ENCODE peak calls at places on chromosomes 3 and 15, in four cellular contexts. One of them, this sample, is unnamed.

GRCh38 chr15:33871911-33872760 is 96.2 kb upstream of the CHRM5 start:
- DNase-seq in MM.1S: no peak
- DNase-seq in PC-3: peak; percentile 11
- DNase-seq in fibroblast of lung: no peak
- DNase-seq in this sample: no peak

GRCh38 chr3:153111056-153111455 is 51.0 kb upstream of the RAP2B start:
- DNase-seq in fibroblast of lung: no peak
- DNase-seq in MM.1S: no peak
- DNase-seq in PC-3: no peak
- DNase-seq in this sample: no peak

GRCh38 chr3:81451611-81452010 is 309.8 kb downstream of the GBE1 start:
- DNase-seq in MM.1S: no peak
- DNase-seq in PC-3: peak; percentile 94
- DNase-seq in fibroblast of lung: peak; percentile 5
- DNase-seq in this sample: no peak

GRCh38 chr15:52180196-52180835 is 10.9 kb downstream of the GNB5 start:
- DNase-seq in MM.1S: peak; percentile 62
- DNase-seq in PC-3: no peak
- DNase-seq in fibroblast of lung: no peak
- DNase-seq in this sample: no peak

GRCh38 chr15:34076785-34077184 is 24.9 kb downstream of the EMC7 start:
- DNase-seq in fibroblast of lung: no peak
- DNase-seq in PC-3: no peak
- DNase-seq in MM.1S: no peak
- DNase-seq in this sample: no peak

GRCh38 chr3:171000281-171000680 is 26.2 kb downstream of the SLC2A2 start:
- DNase-seq in PC-3: no peak
- DNase-seq in MM.1S: no peak
- DNase-seq in fibroblast of lung: no peak
- DNase-seq in this sample: no peak

GRCh38 chr3:41769106-41769505 is 192.8 kb downstream of the ULK4 start:
- DNase-seq in MM.1S: no peak
- DNase-seq in PC-3: no peak
- DNase-seq in fibroblast of lung: no peak
- DNase-seq in this sample: no peak

GRCh38 chr15:66101715-66102395 is 151.7 kb downstream of the MEGF11 start:
- DNase-seq in MM.1S: no peak
- DNase-seq in PC-3: no peak
- DNase-seq in fibroblast of lung: no peak
- DNase-seq in this sample: no peak

GRCh38 chr15:71254503-71254902 is 139.2 kb downstream of the THSD4 start:
- DNase-seq in fibroblast of lung: peak; percentile 17
- DNase-seq in PC-3: no peak
- DNase-seq in MM.1S: no peak
- DNase-seq in this sample: no peak

GRCh38 chr3:185983495-185984141 is 45.8 kb upstream of the TRA2B start:
- DNase-seq in PC-3: peak; percentile 89
- DNase-seq in MM.1S: peak; percentile 66
- DNase-seq in fibroblast of lung: peak; percentile 72
- DNase-seq in this sample: peak; percentile 87

GRCh38 chr3:94249491-94250079 is 186.7 kb downstream of the NSUN3 start:
- DNase-seq in fibroblast of lung: peak; percentile 72
- DNase-seq in MM.1S: peak; percentile 56
- DNase-seq in PC-3: peak; percentile 81
- DNase-seq in this sample: peak; percentile 80

GRCh38 chr3:178436773-178437172 is 99.5 kb upstream of the KCNMB2 start:
- DNase-seq in fibroblast of lung: peak; percentile 73
- DNase-seq in PC-3: peak; percentile 60
- DNase-seq in MM.1S: peak; percentile 85
- DNase-seq in this sample: peak; percentile 42

GRCh38 chr15:34366271-34367043 is 539 bp downstream of the LPCAT4 start:
- DNase-seq in PC-3: peak; percentile 84
- DNase-seq in fibroblast of lung: peak; percentile 48
- DNase-seq in MM.1S: peak; percentile 63
- DNase-seq in this sample: peak; percentile 85

GRCh38 chr3:151047636-151048035 is 37.8 kb upstream of the MED12L start:
- DNase-seq in fibroblast of lung: peak; percentile 21
- DNase-seq in PC-3: no peak
- DNase-seq in MM.1S: no peak
- DNase-seq in this sample: peak; percentile 14

GRCh38 chr15:66760358-66760967 is 58.4 kb downstream of the SMAD6 start:
- DNase-seq in PC-3: no peak
- DNase-seq in fibroblast of lung: no peak
- DNase-seq in MM.1S: no peak
- DNase-seq in this sample: no peak

GRCh38 chr3:63909431-63909830 is 2.8 kb downstream of the SCAANT1 start:
- DNase-seq in PC-3: no peak
- DNase-seq in MM.1S: no peak
- DNase-seq in fibroblast of lung: peak; percentile 69
- DNase-seq in this sample: no peak

GRCh38 chr3:69997486-69998307 is 1.8 kb upstream of the SAMMSON start:
- DNase-seq in fibroblast of lung: peak; percentile 75
- DNase-seq in MM.1S: no peak
- DNase-seq in PC-3: no peak
- DNase-seq in this sample: no peak

GRCh38 chr3:127324913-127325629 is 37.2 kb upstream of the PRR20G start:
- DNase-seq in MM.1S: no peak
- DNase-seq in PC-3: no peak
- DNase-seq in fibroblast of lung: no peak
- DNase-seq in this sample: no peak

GRCh38 chr3:39154323-39155021 is 1.1 kb upstream of the CSRNP1 start:
- DNase-seq in PC-3: no peak
- DNase-seq in MM.1S: no peak
- DNase-seq in fibroblast of lung: no peak
- DNase-seq in this sample: peak; percentile 80

GRCh38 chr15:61275901-61276300 is 46.8 kb upstream of the RORA start:
- DNase-seq in MM.1S: no peak
- DNase-seq in PC-3: no peak
- DNase-seq in fibroblast of lung: no peak
- DNase-seq in this sample: no peak

GRCh38 chr3:59268170-59268569 is 218.3 kb upstream of the CFAP20DC start:
- DNase-seq in PC-3: no peak
- DNase-seq in MM.1S: no peak
- DNase-seq in fibroblast of lung: no peak
- DNase-seq in this sample: no peak

GRCh38 chr3:66577804-66578203 is 77.0 kb upstream of the LRIG1 start:
- DNase-seq in MM.1S: no peak
- DNase-seq in fibroblast of lung: no peak
- DNase-seq in PC-3: no peak
- DNase-seq in this sample: no peak

GRCh38 chr15:84685304-84685703 is 27.3 kb upstream of the NMB start:
- DNase-seq in PC-3: peak; percentile 47
- DNase-seq in fibroblast of lung: peak; percentile 90
- DNase-seq in MM.1S: no peak
- DNase-seq in this sample: peak; percentile 22

GRCh38 chr15:68191555-68191954 is 13.6 kb downstream of the CALML4 start:
- DNase-seq in PC-3: no peak
- DNase-seq in fibroblast of lung: no peak
- DNase-seq in MM.1S: no peak
- DNase-seq in this sample: no peak

GRCh38 chr3:11567516-11568467 is 75.9 kb downstream of the VGLL4 start:
- DNase-seq in PC-3: peak; percentile 97
- DNase-seq in MM.1S: no peak
- DNase-seq in fibroblast of lung: peak; percentile 81
- DNase-seq in this sample: no peak

GRCh38 chr3:188860147-188860546 is 311.6 kb upstream of the TPRG1 start:
- DNase-seq in PC-3: peak; percentile 20
- DNase-seq in fibroblast of lung: peak; percentile 7
- DNase-seq in MM.1S: no peak
- DNase-seq in this sample: no peak

GRCh38 chr3:58293516-58293915 is 12.5 kb upstream of the RPP14 start:
- DNase-seq in fibroblast of lung: no peak
- DNase-seq in MM.1S: no peak
- DNase-seq in PC-3: no peak
- DNase-seq in this sample: no peak

GRCh38 chr3:122754867-122755835 is 38.5 kb downstream of the HSPBAP1 start:
- DNase-seq in MM.1S: peak; percentile 59
- DNase-seq in PC-3: peak; percentile 85
- DNase-seq in fibroblast of lung: peak; percentile 50
- DNase-seq in this sample: peak; percentile 65

DNA sequence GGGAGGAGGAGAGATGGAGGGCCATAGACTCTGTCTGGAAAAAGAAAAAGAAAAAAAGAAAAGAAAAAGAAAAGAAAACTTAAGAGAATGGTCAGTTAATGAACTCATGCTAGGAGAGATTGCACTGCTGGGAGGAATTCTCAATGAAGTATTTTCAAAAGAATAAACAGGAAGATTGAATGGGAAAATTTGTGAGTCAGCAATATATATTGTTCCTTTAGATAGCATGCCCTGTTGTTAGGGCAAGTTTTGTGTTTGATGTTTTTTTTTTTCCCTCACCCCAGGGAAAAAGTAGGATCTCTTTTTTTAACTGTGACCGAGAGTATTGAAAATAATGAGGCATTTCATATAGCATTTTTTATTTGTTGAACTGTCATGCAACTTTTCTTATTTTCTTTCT is 7.8 kb upstream of the NR1D2 start:
- DNase-seq in MM.1S: no peak
- DNase-seq in PC-3: no peak
- DNase-seq in fibroblast of lung: no peak
- DNase-seq in this sample: no peak
- TF ChIP-seq EZH2 in MM.1S: no peak
- TF ChIP-seq EZH2 in PC-3: no peak
- TF ChIP-seq EZH2 in fibroblast of lung: no peak
- TF ChIP-seq EZH2 in this sample: no peak

DNA sequence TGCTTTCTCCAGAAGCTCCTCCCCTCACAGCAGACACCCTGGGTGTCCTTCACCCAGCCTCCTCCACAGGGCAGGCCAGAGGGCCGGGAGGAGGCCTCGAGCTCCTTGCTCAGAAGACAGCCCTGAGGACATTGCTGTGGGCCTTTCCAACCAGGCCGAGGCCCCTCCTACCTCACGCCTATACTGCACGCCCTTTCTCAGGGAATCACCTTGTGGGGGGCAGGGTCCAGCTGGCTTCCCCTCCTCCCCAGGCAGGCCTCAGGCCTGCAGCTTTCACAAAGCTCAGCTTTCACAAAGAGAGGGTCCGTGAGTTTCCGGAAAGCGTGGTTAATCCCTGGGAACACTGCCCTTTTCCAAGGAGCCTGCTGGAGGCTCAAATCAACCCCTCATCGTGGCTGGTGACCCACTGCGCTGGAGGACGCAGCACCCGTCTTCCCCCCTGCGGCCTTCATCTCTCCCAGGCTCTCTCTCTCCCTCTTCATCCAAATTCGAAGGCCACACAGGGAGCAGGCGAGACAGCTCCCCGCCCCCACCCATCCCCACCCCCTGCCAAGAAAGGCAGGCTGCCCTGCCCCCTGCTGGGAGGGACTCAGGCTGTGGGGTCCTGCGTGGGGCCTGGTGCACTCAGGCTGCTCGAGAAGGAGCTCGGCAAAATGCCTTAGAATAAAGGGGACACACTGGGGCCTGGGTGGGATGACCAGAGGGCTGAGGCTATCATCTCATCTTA is 79.4 kb downstream of the OCA2 start:
- DNase-seq in PC-3: no peak
- DNase-seq in fibroblast of lung: no peak
- DNase-seq in MM.1S: no peak
- DNase-seq in this sample: no peak
- H3K4me2 ChIP-seq in PC-3: no peak overlapping the region
- H3K4me2 ChIP-seq in fibroblast of lung: no peak overlapping the region
- H3K4me2 ChIP-seq in MM.1S: no peak overlapping the region
- H3K4me2 ChIP-seq in this sample: no peak overlapping the region

GRCh38 chr15:24956131-24956838 is 1.5 kb downstream of the SNRPN start:
- DNase-seq in fibroblast of lung: peak; percentile 76
- DNase-seq in MM.1S: peak; percentile 74
- DNase-seq in PC-3: peak; percentile 52
- DNase-seq in this sample: peak; percentile 88
- H3K9me3 ChIP-seq in fibroblast of lung: no peaks in the 10 kb centered on the region
- H3K9me3 ChIP-seq in MM.1S: no peaks in the 10 kb centered on the region
- H3K9me3 ChIP-seq in PC-3: peaks cover 6% of the 10 kb centered on the region
- H3K9me3 ChIP-seq in this sample: no peaks in the 10 kb centered on the region

GRCh38 chr3:53493618-53493996 is 804 bp upstream of the CACNA1D start:
- DNase-seq in MM.1S: no peak
- DNase-seq in PC-3: no peak
- DNase-seq in fibroblast of lung: no peak
- DNase-seq in this sample: no peak

GRCh38 chr3:53493997-53494791 is at the start of gene CACNA1D:
- DNase-seq in fibroblast of lung: no peak
- DNase-seq in MM.1S: peak; percentile 61
- DNase-seq in PC-3: no peak
- DNase-seq in this sample: peak; percentile 87

GRCh38 chr3:53496984-53497383 is 2.6 kb downstream of the CACNA1D start:
- DNase-seq in MM.1S: no peak
- DNase-seq in PC-3: no peak
- DNase-seq in fibroblast of lung: no peak
- DNase-seq in this sample: no peak

GRCh38 chr3:53495518-53496501 is 1.4 kb downstream of the CACNA1D start:
- DNase-seq in fibroblast of lung: no peak
- DNase-seq in PC-3: no peak
- DNase-seq in MM.1S: no peak
- DNase-seq in this sample: peak; percentile 42

GRCh38 chr3:53495091-53495517 is 693 bp downstream of the CACNA1D start:
- DNase-seq in MM.1S: no peak
- DNase-seq in PC-3: no peak
- DNase-seq in fibroblast of lung: no peak
- DNase-seq in this sample: no peak
- TF ChIP-seq EZH2 in MM.1S: no peak
- TF ChIP-seq EZH2 in PC-3: no peak
- TF ChIP-seq EZH2 in fibroblast of lung: peak; percentile 98
- TF ChIP-seq EZH2 in this sample: no peak

GRCh38 chr3:71302604-71303003 is 280.9 kb downstream of the FOXP1 start:
- DNase-seq in MM.1S: no peak
- DNase-seq in PC-3: no peak
- DNase-seq in fibroblast of lung: no peak
- DNase-seq in this sample: no peak
- H3K4me2 ChIP-seq in MM.1S: no peak overlapping the region
- H3K4me2 ChIP-seq in PC-3: no peak overlapping the region
- H3K4me2 ChIP-seq in fibroblast of lung: no peak overlapping the region
- H3K4me2 ChIP-seq in this sample: peak overlapping the region; percentile 77

DNA sequence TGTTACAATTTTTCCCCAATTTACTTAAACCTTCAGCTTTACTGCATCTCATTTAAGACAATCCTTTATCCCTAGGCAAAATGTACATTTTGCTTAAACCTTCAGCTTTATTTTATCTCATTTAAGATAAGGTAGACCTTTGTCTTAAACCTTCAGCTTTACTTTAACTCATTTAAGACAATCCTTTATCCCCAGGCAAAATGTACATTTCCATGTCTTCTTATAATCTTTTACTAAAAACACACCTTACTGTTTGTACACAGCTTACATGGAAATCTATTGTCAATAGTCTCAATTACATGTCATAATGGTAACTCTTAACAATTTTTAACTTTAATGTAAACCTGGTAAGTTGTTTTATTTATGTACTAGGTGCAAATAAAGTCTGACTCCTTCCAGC is 58.7 kb upstream of the MKRN3 start:
- DNase-seq in PC-3: no peak
- DNase-seq in fibroblast of lung: no peak
- DNase-seq in MM.1S: no peak
- DNase-seq in this sample: no peak
- H3K9me3 ChIP-seq in PC-3: peaks cover 5% of the 10 kb centered on the region
- H3K9me3 ChIP-seq in fibroblast of lung: no peaks in the 10 kb centered on the region
- H3K9me3 ChIP-seq in MM.1S: no peaks in the 10 kb centered on the region
- H3K9me3 ChIP-seq in this sample: no peaks in the 10 kb centered on the region

DNA sequence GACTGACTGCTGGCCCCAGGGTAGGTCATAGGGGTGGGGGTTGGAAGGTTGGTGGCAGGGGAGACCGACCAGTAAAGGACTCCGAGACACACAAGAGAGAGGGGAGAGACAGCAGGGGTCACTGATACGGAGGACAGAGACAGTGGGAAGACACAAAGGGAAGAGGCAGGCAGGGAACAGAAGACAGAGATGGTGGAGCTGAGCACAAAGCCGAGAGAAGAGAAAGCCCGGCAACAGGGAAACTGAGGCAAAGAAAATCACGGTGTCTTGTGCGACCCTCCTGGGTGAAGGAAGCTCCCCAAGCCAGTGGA is 502 bp downstream of the RASL12 start:
- DNase-seq in fibroblast of lung: no peak
- DNase-seq in MM.1S: no peak
- DNase-seq in PC-3: no peak
- DNase-seq in this sample: no peak
- TF ChIP-seq EZH2 in fibroblast of lung: peak; percentile 57
- TF ChIP-seq EZH2 in MM.1S: no peak
- TF ChIP-seq EZH2 in PC-3: no peak
- TF ChIP-seq EZH2 in this sample: no peak

This sample was measured in hepatocyte.